ENCODE peak calls at places on chromosomes 4 and X, in six cellular contexts. One of them, this sample, is unnamed.

GRCh38 chrX:15911729-15912550 is 57.3 kb upstream of the AP1S2 start:
- DNase-seq in NB4: peak; percentile 95
- DNase-seq in GM12878: no peak
- DNase-seq in endothelial cell of umbilical vein: no peak
- DNase-seq in K562: no peak
- DNase-seq in HepG2: no peak
- DNase-seq in this sample: peak; percentile 1

GRCh38 chr4:165343353-165344191 is 16.1 kb downstream of the MSMO1 start:
- DNase-seq in NB4: peak; percentile 36
- DNase-seq in GM12878: no peak
- DNase-seq in endothelial cell of umbilical vein: peak; percentile 53
- DNase-seq in K562: no peak
- DNase-seq in HepG2: peak; percentile 24
- DNase-seq in this sample: peak; percentile 24

GRCh38 chrX:69136546-69137331 is 28.5 kb downstream of the PJA1 start:
- DNase-seq in NB4: peak; percentile 37
- DNase-seq in GM12878: no peak
- DNase-seq in endothelial cell of umbilical vein: no peak
- DNase-seq in K562: peak; percentile 15
- DNase-seq in HepG2: no peak
- DNase-seq in this sample: no peak

GRCh38 chr4:56658410-56659003 is 22.6 kb downstream of the HOPX start:
- DNase-seq in NB4: no peak
- DNase-seq in GM12878: no peak
- DNase-seq in endothelial cell of umbilical vein: no peak
- DNase-seq in K562: no peak
- DNase-seq in HepG2: no peak
- DNase-seq in this sample: no peak

GRCh38 chrX:16185725-16186136 is 18.4 kb downstream of the MAGEB17 start:
- DNase-seq in NB4: peak; percentile 76
- DNase-seq in GM12878: peak; percentile 27
- DNase-seq in endothelial cell of umbilical vein: peak; percentile 74
- DNase-seq in K562: peak; percentile 11
- DNase-seq in HepG2: no peak
- DNase-seq in this sample: peak; percentile 39

GRCh38 chr4:634599-634985 is 9.2 kb downstream of the PDE6B start:
- DNase-seq in NB4: no peak
- DNase-seq in GM12878: no peak
- DNase-seq in endothelial cell of umbilical vein: no peak
- DNase-seq in K562: no peak
- DNase-seq in HepG2: no peak
- DNase-seq in this sample: no peak

GRCh38 chr4:121594796-121595526 is 101.8 kb downstream of the ANXA5 start:
- DNase-seq in NB4: no peak
- DNase-seq in GM12878: no peak
- DNase-seq in endothelial cell of umbilical vein: peak; percentile 91
- DNase-seq in K562: no peak
- DNase-seq in HepG2: no peak
- DNase-seq in this sample: no peak

GRCh38 chr4:7779194-7779768 is 160.4 kb downstream of the AFAP1 start:
- DNase-seq in NB4: no peak
- DNase-seq in GM12878: no peak
- DNase-seq in endothelial cell of umbilical vein: no peak
- DNase-seq in K562: no peak
- DNase-seq in HepG2: no peak
- DNase-seq in this sample: no peak

GRCh38 chr4:112897548-112897947 is 151.9 kb upstream of the ANK2 start:
- DNase-seq in NB4: no peak
- DNase-seq in GM12878: no peak
- DNase-seq in endothelial cell of umbilical vein: peak; percentile 6
- DNase-seq in K562: no peak
- DNase-seq in HepG2: peak; percentile 23
- DNase-seq in this sample: no peak

DNA sequence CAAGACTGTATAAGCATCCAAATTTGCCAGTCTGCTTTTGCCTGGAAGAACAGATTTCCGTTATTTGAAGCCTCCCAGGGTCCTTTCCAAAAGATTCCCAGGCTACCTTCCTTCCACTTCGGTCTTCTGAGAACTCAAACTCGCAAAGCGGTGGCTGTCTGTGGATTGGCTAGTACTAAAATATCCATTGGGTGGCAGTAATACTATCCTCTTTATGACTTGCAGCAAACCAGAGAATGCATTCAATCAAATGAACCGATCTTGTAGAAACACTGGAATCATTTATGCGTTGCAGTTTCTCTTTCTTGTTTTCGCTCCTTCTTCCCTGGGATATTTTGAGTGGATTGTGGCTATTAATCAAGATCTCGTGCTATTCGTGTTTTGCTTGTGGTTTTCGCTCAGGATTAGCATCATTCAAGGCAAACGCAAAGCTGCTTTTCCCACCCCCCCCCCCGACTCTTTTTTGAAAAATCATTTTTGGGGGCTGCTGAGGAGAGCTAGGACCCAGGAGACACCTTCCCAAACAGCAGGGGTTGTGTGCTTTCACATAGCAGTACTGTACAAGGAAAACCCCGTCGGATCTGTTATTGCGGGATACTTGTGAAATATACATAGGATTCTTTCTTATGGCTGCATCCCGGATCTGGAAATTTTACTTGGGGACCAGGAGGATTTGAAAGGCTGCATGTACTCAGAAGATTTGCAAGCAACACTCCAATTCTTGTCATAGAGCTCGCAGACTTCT is at the start of gene IL1RAPL1:
- DNase-seq in NB4: peak; percentile 1
- DNase-seq in GM12878: no peak
- DNase-seq in endothelial cell of umbilical vein: peak; percentile 78
- DNase-seq in K562: no peak
- DNase-seq in HepG2: no peak
- DNase-seq in this sample: peak; percentile 5
- TF ChIP-seq MYC in NB4: no peak
- TF ChIP-seq MYC in GM12878: no peak
- TF ChIP-seq MYC in endothelial cell of umbilical vein: no peak
- TF ChIP-seq MYC in K562: no peak
- TF ChIP-seq MYC in HepG2: no peak
- TF ChIP-seq MYC in this sample: no peak

GRCh38 chrX:111100191-111100590 is 4.2 kb downstream of the PAK3 start:
- DNase-seq in NB4: peak; percentile 48
- DNase-seq in GM12878: no peak
- DNase-seq in endothelial cell of umbilical vein: no peak
- DNase-seq in K562: peak; percentile 60
- DNase-seq in HepG2: peak; percentile 8
- DNase-seq in this sample: peak; percentile 72
- TF ChIP-seq MYC in NB4: no peak
- TF ChIP-seq MYC in GM12878: no peak
- TF ChIP-seq MYC in endothelial cell of umbilical vein: no peak
- TF ChIP-seq MYC in K562: no peak
- TF ChIP-seq MYC in HepG2: no peak
- TF ChIP-seq MYC in this sample: no peak

GRCh38 chrX:113954297-113954696 is 629.6 kb upstream of the HTR2C start:
- DNase-seq in NB4: no peak
- DNase-seq in GM12878: no peak
- DNase-seq in endothelial cell of umbilical vein: no peak
- DNase-seq in K562: no peak
- DNase-seq in HepG2: no peak
- DNase-seq in this sample: no peak

GRCh38 chrX:113962338-113962737 is 621.5 kb upstream of the HTR2C start:
- DNase-seq in NB4: peak; percentile 44
- DNase-seq in GM12878: no peak
- DNase-seq in endothelial cell of umbilical vein: no peak
- DNase-seq in K562: no peak
- DNase-seq in HepG2: no peak
- DNase-seq in this sample: no peak

DNA sequence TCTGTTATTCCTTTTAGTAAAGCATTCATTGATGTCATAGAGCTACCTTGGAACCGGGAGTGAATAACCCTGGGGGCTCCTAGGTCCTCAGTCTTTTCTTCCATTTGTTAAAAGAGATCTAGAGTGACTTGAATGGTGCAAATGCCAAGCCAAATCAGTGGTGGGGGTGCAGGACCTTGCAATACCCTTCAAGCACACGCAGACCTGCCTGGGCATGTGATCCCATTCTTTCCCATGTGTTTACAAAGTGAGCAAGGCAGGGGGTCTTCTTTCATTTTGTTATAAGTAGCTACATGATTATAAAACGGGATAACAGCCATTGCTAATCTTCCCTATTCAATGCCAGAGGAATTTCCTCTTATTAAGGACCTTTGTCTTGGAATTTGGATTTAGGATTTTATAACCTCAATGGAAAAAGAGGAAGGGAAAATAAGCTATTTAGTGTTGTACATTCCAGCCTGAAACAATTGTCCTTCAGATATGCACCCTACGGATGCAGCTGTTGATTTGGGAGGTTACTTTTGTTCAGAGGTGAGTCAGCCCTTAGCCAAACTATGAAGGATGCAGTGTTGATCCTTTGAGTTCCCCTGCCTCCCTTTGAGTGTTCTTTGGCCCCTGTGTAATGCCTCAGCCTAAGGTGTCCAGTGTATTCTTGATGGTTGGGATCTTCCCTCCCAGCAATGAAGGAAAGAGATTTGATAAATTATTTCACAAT is 623.8 kb upstream of the HTR2C start:
- DNase-seq in NB4: no peak
- DNase-seq in GM12878: no peak
- DNase-seq in endothelial cell of umbilical vein: no peak
- DNase-seq in K562: no peak
- DNase-seq in HepG2: no peak
- DNase-seq in this sample: no peak
- TF ChIP-seq MYC in NB4: no peak
- TF ChIP-seq MYC in GM12878: no peak
- TF ChIP-seq MYC in endothelial cell of umbilical vein: no peak
- TF ChIP-seq MYC in K562: no peak
- TF ChIP-seq MYC in HepG2: no peak
- TF ChIP-seq MYC in this sample: no peak

DNA sequence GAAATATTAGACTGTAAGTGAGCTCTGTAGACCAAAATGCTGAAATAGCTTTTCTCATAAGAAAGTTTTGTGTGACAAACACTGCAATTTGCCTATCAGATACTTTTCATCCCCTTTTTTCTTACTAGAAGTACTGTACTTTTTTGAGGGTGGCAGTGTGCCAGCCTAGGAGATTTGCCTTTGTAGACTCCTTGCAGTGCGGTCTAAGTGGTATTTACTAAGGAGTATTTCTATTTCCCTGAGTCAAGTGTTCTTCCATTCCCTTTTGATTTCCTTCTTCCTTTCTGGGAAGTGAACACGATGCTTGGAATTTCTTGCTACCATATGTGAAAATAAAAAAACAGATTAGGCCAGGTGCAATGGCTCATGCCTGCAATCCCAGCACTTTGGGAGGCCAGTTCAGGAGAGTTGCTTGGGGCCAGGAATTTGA is 34.6 kb downstream of the PDLIM5 start:
- DNase-seq in NB4: peak; percentile 1
- DNase-seq in GM12878: no peak
- DNase-seq in endothelial cell of umbilical vein: peak; percentile 82
- DNase-seq in K562: no peak
- DNase-seq in HepG2: no peak
- DNase-seq in this sample: no peak
- TF ChIP-seq MYC in NB4: no peak
- TF ChIP-seq MYC in GM12878: no peak
- TF ChIP-seq MYC in endothelial cell of umbilical vein: no peak
- TF ChIP-seq MYC in K562: no peak
- TF ChIP-seq MYC in HepG2: no peak
- TF ChIP-seq MYC in this sample: no peak

GRCh38 chr4:29131304-29131703 is 1588.9 kb upstream of the PCDH7 start:
- DNase-seq in NB4: no peak
- DNase-seq in GM12878: no peak
- DNase-seq in endothelial cell of umbilical vein: no peak
- DNase-seq in K562: no peak
- DNase-seq in HepG2: no peak
- DNase-seq in this sample: no peak
- TF ChIP-seq MYC in NB4: no peak
- TF ChIP-seq MYC in GM12878: no peak
- TF ChIP-seq MYC in endothelial cell of umbilical vein: no peak
- TF ChIP-seq MYC in K562: no peak
- TF ChIP-seq MYC in HepG2: no peak
- TF ChIP-seq MYC in this sample: no peak

This sample was measured in A549.